ENCODE peak calls at places on chromosomes 11 and 22, in five cellular contexts. R is IMR-90, J is H1, K is neuronal stem cell, B is mesenchymal stem cell. N is an unnamed sample.
A peak's percentile ranks its signal among the peaks of the same experiment; 100 is the strongest.

GRCh38 chr11:85526564-85526963 is 100.6 kb downstream of the DLG2 start:
- DNase-seq in J (no peak), B (no peak), R (no peak), K (no peak), N (no peak)

GRCh38 chr22:35229865-35230264 is 27.4 kb upstream of the HMGXB4 start:
- DNase-seq in B (no peak), R (no peak), J (peak; percentile 19), K (no peak), N (no peak)

GRCh38 chr11:8917157-8917820 is 6.3 kb downstream of the AKIP1 start:
- DNase-seq in R (peak; percentile 93), K (peak; percentile 57), J (no peak), B (peak; percentile 77), N (peak; percentile 96)

GRCh38 chr11:20293531-20293930 is 70.0 kb upstream of the HTATIP2 start:
- DNase-seq in R (no peak), B (no peak), J (no peak), K (no peak), N (no peak)

GRCh38 chr11:125343086-125343731 is 152.9 kb downstream of the FEZ1 start:
- DNase-seq in K (no peak), R (no peak), J (no peak), B (no peak), N (no peak)

GRCh38 chr11:86931965-86932332 is 23.2 kb downstream of the FZD4 start:
- DNase-seq in B (peak; percentile 46), J (no peak), K (no peak), R (peak; percentile 62), N (peak; percentile 80)

GRCh38 chr22:41308544-41308947 is 7.2 kb downstream of the ZC3H7B start:
- DNase-seq in B (peak; percentile 55), R (no peak), J (no peak), K (no peak), N (no peak)

GRCh38 chr11:125167954-125168821 is 3.6 kb downstream of the PKNOX2 start:
- DNase-seq in K (no peak), J (no peak), R (peak; percentile 88), B (peak; percentile 86), N (peak; percentile 40)

GRCh38 chr22:27115816-27116256 is 458.4 kb downstream of the MIAT start:
- DNase-seq in J (no peak), K (no peak), B (peak; percentile 75), R (peak; percentile 87), N (peak; percentile 93)

GRCh38 chr11:60544077-60544476 is 28.9 kb downstream of the MS4A13 start:
- DNase-seq in B (no peak), R (no peak), K (no peak), J (no peak), N (no peak)

GRCh38 chr11:96259053-96259837 is 83.8 kb downstream of the MAML2 start:
- DNase-seq in R (peak; percentile 86), B (peak; percentile 79), J (no peak), K (no peak), N (peak; percentile 75)

GRCh38 chr11:85599083-85599482 is 28.1 kb downstream of the DLG2 start:
- DNase-seq in K (no peak), J (no peak), R (no peak), B (no peak), N (no peak)

GRCh38 chr11:89443366-89444303 is 47.5 kb downstream of the NOX4 start:
- DNase-seq in K (peak; percentile 15), R (no peak), B (no peak), J (no peak), N (no peak)

GRCh38 chr11:98434296-98434695 is 586.5 kb upstream of the CNTN5 start:
- DNase-seq in J (no peak), K (no peak), R (no peak), B (no peak), N (no peak)

GRCh38 chr22:49647346-49648026 is 180.2 kb downstream of the BRD1 start:
- DNase-seq in K (no peak), R (no peak), B (no peak), J (no peak), N (no peak)

GRCh38 chr11:95652002-95652472 is 137.5 kb downstream of the FAM76B start:
- DNase-seq in B (no peak), R (no peak), J (no peak), K (no peak), N (no peak)

GRCh38 chr11:118334746-118335145 is 7.8 kb downstream of the CD3D start:
- DNase-seq in J (no peak), B (no peak), K (no peak), R (no peak), N (no peak)

GRCh38 chr11:96287796-96288439 is 55.1 kb downstream of the MAML2 start:
- DNase-seq in J (no peak), K (no peak), R (peak; percentile 62), B (no peak), N (no peak)

DNA sequence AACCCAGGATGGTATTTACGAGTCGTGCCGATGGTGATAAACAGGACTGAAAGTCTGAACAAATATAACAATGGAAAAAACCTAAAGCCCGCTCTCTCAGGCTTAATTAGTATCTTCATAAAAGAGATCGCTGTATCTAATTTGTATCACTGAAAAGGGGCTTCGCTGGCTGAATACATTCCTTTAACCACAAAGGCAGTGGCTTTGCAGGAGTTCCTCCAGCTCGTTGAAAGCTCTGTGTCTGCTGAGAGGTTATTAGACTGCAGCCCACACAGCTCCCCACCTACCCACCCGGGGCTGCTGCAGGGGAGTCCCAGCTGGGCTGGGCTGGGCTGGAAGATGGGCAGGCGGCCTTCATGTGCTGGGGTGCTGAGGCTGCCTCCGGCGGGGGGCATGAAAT is 15.1 kb downstream of the SHISAL1 start:
- DNase-seq in R (no peak), B (no peak), J (no peak), K (peak; percentile 71), N (no peak)
- H2BK120ac ChIP-seq in R (no peak overlapping the region), B (no peak overlapping the region), J (no peak overlapping the region), K (no peak overlapping the region), N (no peak overlapping the region)

GRCh38 chr11:93791493-93791892 is 7.4 kb downstream of the MED17 start:
- DNase-seq in B (no peak), K (no peak), R (no peak), J (no peak), N (no peak)

GRCh38 chr11:93796832-93797231 is 12.8 kb downstream of the MED17 start:
- DNase-seq in J (no peak), B (no peak), R (no peak), K (no peak), N (no peak)

DNA sequence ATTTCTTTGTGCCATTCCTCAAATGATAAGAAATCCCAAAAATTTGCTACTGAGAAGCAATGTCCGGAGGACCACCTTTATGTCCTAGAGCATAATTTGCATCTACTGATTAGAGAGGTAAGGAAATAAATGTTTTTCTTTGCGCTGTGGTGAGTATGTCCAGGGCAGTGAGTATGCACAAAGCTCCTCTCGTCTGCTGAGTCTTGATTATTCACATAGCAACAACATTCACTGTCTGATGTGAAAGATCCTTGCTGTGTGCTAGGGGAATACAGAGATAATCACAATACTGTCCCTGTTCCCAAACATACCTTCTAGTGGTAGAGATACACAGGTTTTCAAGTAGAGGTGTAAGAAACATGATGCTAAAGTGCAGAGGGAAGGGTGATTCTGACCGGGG is 12.3 kb downstream of the MED17 start:
- DNase-seq in B (no peak), K (no peak), R (no peak), J (no peak), N (no peak)
- H3K23ac ChIP-seq in B (no peak overlapping the region), K (no peak overlapping the region), R (no peak overlapping the region), J (no peak overlapping the region), N (no peak overlapping the region)

DNA sequence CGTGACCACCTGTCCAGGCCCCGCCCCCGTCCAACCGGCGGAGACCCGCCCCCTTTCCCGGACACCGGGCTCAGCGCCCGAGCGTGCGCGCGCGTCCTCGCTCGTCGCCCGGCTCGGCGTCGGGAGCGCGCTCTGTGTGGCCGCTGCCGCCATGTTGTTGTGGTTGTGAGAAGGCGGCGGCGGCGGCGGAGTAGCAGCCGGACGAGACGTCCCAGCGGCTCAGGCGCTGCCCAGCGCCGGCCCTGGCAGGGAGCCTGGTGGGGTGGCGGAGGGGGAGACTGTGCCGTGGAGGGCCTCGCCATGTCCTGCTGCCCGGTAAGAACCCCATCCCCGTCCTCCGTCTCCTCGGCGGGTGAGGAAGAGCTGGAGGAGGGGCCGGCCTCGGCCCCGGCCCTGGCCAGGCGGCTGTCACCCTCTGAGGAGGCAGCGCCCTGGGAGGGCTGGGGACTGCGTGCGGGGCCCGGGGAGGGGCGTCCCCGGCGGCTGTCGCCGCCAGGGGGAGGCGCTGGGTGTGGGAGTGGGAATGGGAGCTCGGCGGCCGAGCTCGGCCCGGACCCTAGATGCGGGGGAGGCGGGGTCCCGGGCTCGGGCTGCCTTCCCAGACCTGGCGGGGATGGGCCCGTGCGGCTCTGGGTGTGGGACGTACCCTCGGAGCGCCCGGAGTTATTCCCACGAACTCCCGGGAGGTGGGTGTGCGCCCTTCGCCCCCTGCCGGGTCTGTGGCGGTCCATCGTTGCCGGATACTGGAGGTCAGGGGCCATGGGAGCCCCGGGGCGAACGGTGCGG is at the start of gene MTMR3:
- DNase-seq in B (peak; percentile 90), J (peak; percentile 99), K (peak; percentile 91), R (peak; percentile 84), N (peak; percentile 92)
- H4K8ac ChIP-seq in B (peak within 1 kb of the TSS; percentile 100), J (peak within 1 kb of the TSS; percentile 89), K (peak within 1 kb of the TSS; percentile 65), R (peak within 1 kb of the TSS; percentile 88), N (no peak within 1 kb of the TSS)

GRCh38 chr11:75339685-75340409 is 11.6 kb downstream of the ARRB1 start:
- DNase-seq in J (no peak), B (peak; percentile 71), K (no peak), R (no peak), N (peak; percentile 69)
- H2BK120ac ChIP-seq in J (no peak overlapping the region), B (peak overlapping the region; percentile 75), K (no peak overlapping the region), R (peak overlapping the region; percentile 47), N (no peak overlapping the region)

GRCh38 chr11:34915136-34916013 is 804 bp downstream of the APIP start:
- DNase-seq in J (no peak), K (no peak), B (peak; percentile 57), R (peak; percentile 40), N (no peak)
- H3K23ac ChIP-seq in J (no peak overlapping the region), K (peak overlapping the region; percentile 96), B (no peak overlapping the region), R (peak overlapping the region; percentile 92), N (peak overlapping the region; percentile 0)

GRCh38 chr11:32334822-32335221 is 100.5 kb downstream of the WT1 start:
- DNase-seq in B (no peak), R (no peak), K (no peak), J (peak; percentile 84), N (peak; percentile 87)

GRCh38 chr11:32332990-32333334 is 102.4 kb downstream of the WT1 start:
- DNase-seq in R (no peak), K (no peak), B (no peak), J (no peak), N (no peak)

GRCh38 chr11:32331098-32331497 is 104.2 kb downstream of the WT1 start:
- DNase-seq in J (no peak), K (no peak), R (no peak), B (no peak), N (no peak)

GRCh38 chr11:32331792-32332191 is 103.5 kb downstream of the WT1 start:
- DNase-seq in R (no peak), J (no peak), B (no peak), K (no peak), N (no peak)

GRCh38 chr11:32333335-32333991 is 101.9 kb downstream of the WT1 start:
- DNase-seq in R (peak; percentile 24), B (peak; percentile 64), J (peak; percentile 84), K (peak; percentile 51), N (peak; percentile 81)
- H4K8ac ChIP-seq in R (no peak overlapping the region), B (peak overlapping the region; percentile 89), J (peak overlapping the region; percentile 90), K (no peak overlapping the region), N (no peak overlapping the region)